ENCODE peak calls at places on chromosome 15, in eight cellular contexts. F is body of pancreas, E is uterus, V is A549, T is hepatocyte, J is stomach, R is suprapubic skin, L is psoas muscle. N is an unnamed sample.
A peak's percentile ranks its signal among the peaks of the same experiment; 100 is the strongest.

GRCh38 chr15:98667521-98668179 is 19.3 kb downstream of the IGF1R start:
- DNase-seq in J (no peak), V (no peak), R (no peak), F (no peak), L (no peak), E (no peak), T (no peak), N (peak; percentile 63)

GRCh38 chr15:69713726-69714559 is 261.3 kb downstream of the RPLP1 start:
- DNase-seq in V (no peak), F (peak; percentile 14), J (no peak), L (no peak), R (no peak), T (no peak), E (no peak), N (no peak)

GRCh38 chr15:76553564-76553963 is 217.0 kb downstream of the ISL2 start:
- DNase-seq in E (no peak), L (no peak), F (no peak), J (no peak), V (no peak), T (no peak), R (no peak), N (no peak)

GRCh38 chr15:75666823-75667501 is 19.2 kb downstream of the SNX33 start:
- DNase-seq in E (peak; percentile 70), T (peak; percentile 51), L (peak; percentile 81), J (peak; percentile 65), F (peak; percentile 47), R (peak; percentile 93), V (peak; percentile 98), N (no peak)

GRCh38 chr15:92839696-92840095 is 60.4 kb upstream of the CHD2 start:
- DNase-seq in R (no peak), V (no peak), F (peak; percentile 59), L (no peak), E (no peak), J (no peak), T (no peak), N (no peak)

GRCh38 chr15:61047783-61048182 is 181.3 kb downstream of the RORA start:
- DNase-seq in L (no peak), T (no peak), E (no peak), V (no peak), J (no peak), R (no peak), F (no peak), N (no peak)

GRCh38 chr15:62649793-62650420 is 392.6 kb upstream of the TPM1 start:
- DNase-seq in L (no peak), V (no peak), R (no peak), J (no peak), F (peak; percentile 15), T (no peak), E (no peak), N (no peak)

GRCh38 chr15:80418892-80419537 is 14.8 kb downstream of the ARNT2 start:
- DNase-seq in L (no peak), V (peak; percentile 56), F (peak; percentile 51), J (no peak), T (peak; percentile 72), R (no peak), E (no peak), N (no peak)

DNA sequence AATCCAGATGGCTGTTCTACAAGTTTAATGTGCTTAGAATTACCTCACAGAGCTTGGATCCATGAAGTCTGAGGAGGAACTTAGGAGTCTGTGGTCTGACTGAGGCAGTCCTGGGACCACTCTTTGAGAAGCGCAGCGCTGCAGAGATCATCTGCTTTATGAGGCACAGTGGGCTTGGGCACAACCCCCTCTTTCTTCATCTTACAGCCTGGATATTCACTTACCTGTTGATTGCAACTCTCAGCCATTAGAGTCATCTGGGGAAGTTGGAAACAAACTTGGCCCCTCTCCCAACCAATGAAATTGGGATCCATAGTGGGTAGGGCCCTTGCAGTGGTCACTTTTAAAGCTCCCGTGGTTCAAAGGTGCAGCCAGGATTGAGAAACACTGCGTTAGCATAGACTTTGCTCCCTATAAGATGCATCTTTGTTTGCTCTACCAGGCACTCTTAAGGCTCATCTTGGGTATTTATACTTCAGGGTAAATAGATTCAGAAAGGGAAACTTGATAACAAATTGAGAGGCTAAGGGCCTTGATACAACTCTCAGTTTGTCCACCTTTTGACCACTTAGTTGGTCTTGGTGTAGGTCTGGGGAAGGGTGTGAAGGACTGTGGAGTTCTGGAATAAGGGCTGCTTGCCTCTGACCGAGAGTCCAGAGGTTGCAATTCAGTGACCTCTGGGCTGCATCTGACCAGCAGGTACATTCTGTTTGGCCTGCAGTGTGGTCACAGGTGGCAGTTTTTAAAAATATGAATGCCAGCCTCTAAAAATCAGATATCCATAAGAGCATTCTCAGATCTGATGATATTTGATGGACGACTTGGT is 22.8 kb downstream of the FEM1B start:
- DNase-seq in L (no peak), T (peak; percentile 46), F (no peak), V (no peak), R (no peak), E (no peak), J (no peak), N (no peak)
- H3K4me1 ChIP-seq in L (peaks cover 30% of the 10 kb centered on the region), T (peaks cover 8% of the 10 kb centered on the region), F (no peaks in the 10 kb centered on the region), V (peaks cover 27% of the 10 kb centered on the region), R (peaks cover 37% of the 10 kb centered on the region), E (peaks cover 6% of the 10 kb centered on the region), J (peaks cover 16% of the 10 kb centered on the region), N (no peaks in the 10 kb centered on the region)

GRCh38 chr15:25094519-25094918 is 139.7 kb downstream of the SNRPN start:
- DNase-seq in F (no peak), T (no peak), V (no peak), J (no peak), E (no peak), L (no peak), R (no peak), N (no peak)
- H3K9me3 ChIP-seq in F (no peaks in the 10 kb centered on the region), T (peaks cover 3% of the 10 kb centered on the region), V (no peaks in the 10 kb centered on the region), J (peaks cover 100% of the 10 kb centered on the region), E (no peaks in the 10 kb centered on the region), L (peaks cover 66% of the 10 kb centered on the region), R (peaks cover 43% of the 10 kb centered on the region), N (no peaks in the 10 kb centered on the region)

DNA sequence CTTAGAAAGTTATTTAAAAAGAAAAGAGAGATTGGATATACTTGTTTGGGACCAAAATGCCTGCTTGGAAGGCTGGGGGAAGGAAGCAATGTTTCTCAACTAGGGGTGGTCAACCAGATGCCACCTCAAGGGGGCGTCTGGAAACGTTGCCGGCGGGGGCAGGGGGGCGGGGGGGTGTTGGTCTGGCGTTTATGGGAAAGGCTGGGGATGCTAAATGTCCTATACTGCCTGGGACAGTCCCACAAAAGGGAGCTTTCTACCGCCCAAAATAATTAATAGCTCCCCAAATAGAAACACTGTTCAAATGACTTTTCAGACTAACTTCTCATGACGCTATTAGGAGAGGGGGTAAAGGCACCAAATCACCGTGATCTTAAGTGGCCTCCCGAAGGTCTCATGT is 2.2 kb downstream of the POLG start:
- DNase-seq in J (no peak), F (no peak), T (no peak), L (no peak), R (peak; percentile 25), V (peak; percentile 77), E (no peak), N (no peak)
- H3K4me1 ChIP-seq in J (peaks cover 61% of the 10 kb centered on the region), F (peaks cover 54% of the 10 kb centered on the region), T (peaks cover 17% of the 10 kb centered on the region), L (peaks cover 43% of the 10 kb centered on the region), R (peaks cover 63% of the 10 kb centered on the region), V (peaks cover 37% of the 10 kb centered on the region), E (peaks cover 11% of the 10 kb centered on the region), N (peaks cover 10% of the 10 kb centered on the region)

GRCh38 chr15:97566957-97567356 is 393.5 kb upstream of the ARRDC4 start:
- DNase-seq in J (no peak), T (no peak), L (no peak), E (no peak), F (no peak), V (no peak), R (no peak), N (no peak)

GRCh38 chr15:97567411-97567810 is 393.1 kb upstream of the ARRDC4 start:
- DNase-seq in L (no peak), T (no peak), E (no peak), V (no peak), R (no peak), J (no peak), F (no peak), N (no peak)

GRCh38 chr15:97563516-97563915 is 397.0 kb upstream of the ARRDC4 start:
- DNase-seq in L (no peak), F (no peak), R (no peak), E (no peak), T (no peak), J (no peak), V (no peak), N (no peak)

GRCh38 chr15:97561529-97561928 is 399.0 kb upstream of the ARRDC4 start:
- DNase-seq in F (no peak), J (no peak), R (no peak), V (no peak), L (no peak), E (no peak), T (no peak), N (no peak)
- H3K9me3 ChIP-seq in F (no peaks in the 10 kb centered on the region), J (no peaks in the 10 kb centered on the region), R (no peaks in the 10 kb centered on the region), V (peaks cover 3% of the 10 kb centered on the region), L (no peaks in the 10 kb centered on the region), E (no peaks in the 10 kb centered on the region), T (no peaks in the 10 kb centered on the region), N (no peaks in the 10 kb centered on the region)

GRCh38 chr15:67796728-67797127 is 28.6 kb upstream of the SKOR1 start:
- DNase-seq in T (no peak), V (no peak), E (no peak), J (no peak), R (no peak), L (no peak), F (no peak), N (no peak)
- H3K4me1 ChIP-seq in T (no peaks in the 10 kb centered on the region), V (no peaks in the 10 kb centered on the region), E (no peaks in the 10 kb centered on the region), J (no peaks in the 10 kb centered on the region), R (no peaks in the 10 kb centered on the region), L (no peaks in the 10 kb centered on the region), F (no peaks in the 10 kb centered on the region), N (no peaks in the 10 kb centered on the region)

GRCh38 chr15:58369261-58369699 is 62.5 kb upstream of the LIPC start:
- DNase-seq in E (no peak), V (no peak), T (no peak), R (no peak), L (no peak), J (no peak), F (no peak), N (no peak)

GRCh38 chr15:58374147-58374546 is 57.6 kb upstream of the LIPC start:
- DNase-seq in L (no peak), T (no peak), R (no peak), F (no peak), J (no peak), E (no peak), V (no peak), N (no peak)

GRCh38 chr15:58369956-58370355 is 61.8 kb upstream of the LIPC start:
- DNase-seq in F (no peak), E (no peak), V (no peak), J (no peak), R (no peak), T (no peak), L (no peak), N (no peak)
- H3K9me3 ChIP-seq in F (no peaks in the 10 kb centered on the region), E (no peaks in the 10 kb centered on the region), V (no peaks in the 10 kb centered on the region), J (no peaks in the 10 kb centered on the region), R (peaks cover 4% of the 10 kb centered on the region), T (peaks cover 6% of the 10 kb centered on the region), L (no peaks in the 10 kb centered on the region), N (no peaks in the 10 kb centered on the region)